ENCODE peak calls at places on chromosomes 6 and 20, in eight cellular contexts. V, E, T, M, R, H, X and Q are unnamed samples. For H3K4me1, the result is how much of the 10 kb centered on the place peaks cover.

GRCh38 chr6:81752084-81752968 is at the start of gene TENT5A:
- DNase-seq in R (peak), V (peak), E (peak), X (peak), M (peak), H (peak), T (peak), Q (peak)

GRCh38 chr6:1379026-1379809 is 10.2 kb upstream of the FOXF2 start:
- DNase-seq in E (no peak), X (no peak), M (no peak), H (no peak), V (no peak), T (peak), R (no peak), Q (no peak)

GRCh38 chr6:5087389-5087788 is 2.2 kb downstream of the PPP1R3G start:
- DNase-seq in H (peak), V (no peak), R (no peak), M (peak), T (no peak), E (peak), X (peak), Q (peak)

GRCh38 chr6:39543117-39543516 is 182.1 kb downstream of the KIF6 start:
- DNase-seq in R (no peak), T (no peak), H (no peak), E (peak), X (peak), V (peak), M (peak), Q (peak)

GRCh38 chr6:27255866-27256265 is 8.4 kb downstream of the PRSS16 start:
- DNase-seq in E (no peak), V (no peak), H (no peak), X (no peak), R (no peak), T (no peak), M (no peak), Q (no peak)

GRCh38 chr6:137802408-137803182 is 64.5 kb upstream of the TNFAIP3 start:
- DNase-seq in M (no peak), T (no peak), E (no peak), V (no peak), X (no peak), H (no peak), R (no peak), Q (no peak)

GRCh38 chr6:106039836-106040592 is 46.1 kb upstream of the PRDM1 start:
- DNase-seq in E (no peak), H (no peak), M (no peak), T (peak), R (no peak), V (no peak), X (no peak), Q (no peak)

GRCh38 chr6:42451595-42452170 is at the start of gene TRERF1:
- DNase-seq in H (peak), T (peak), E (peak), X (peak), R (peak), M (peak), V (peak), Q (peak)

GRCh38 chr6:130020106-130020851 is 1.9 kb downstream of the L3MBTL3 start:
- DNase-seq in V (peak), X (peak), E (peak), R (peak), H (peak), M (peak), T (no peak), Q (no peak)

GRCh38 chr6:45031601-45032000 is 296.5 kb upstream of the RUNX2 start:
- DNase-seq in E (no peak), X (no peak), H (no peak), T (no peak), R (no peak), V (no peak), M (no peak), Q (no peak)

GRCh38 chr6:158631678-158632537 is 12.6 kb downstream of the DYNLT1 start:
- DNase-seq in X (peak), M (peak), V (peak), T (no peak), R (no peak), E (peak), H (peak), Q (peak)

GRCh38 chr6:46555129-46555528 is 63.9 kb upstream of the RCAN2 start:
- DNase-seq in T (no peak), R (no peak), E (no peak), V (no peak), X (no peak), M (no peak), H (no peak), Q (no peak)

GRCh38 chr6:138620630-138621029 is 121.3 kb upstream of the NHSL1 start:
- DNase-seq in X (no peak), R (no peak), V (no peak), H (no peak), M (no peak), E (no peak), T (no peak), Q (no peak)

GRCh38 chr6:143441680-143442359 is 8.7 kb downstream of the ADAT2 start:
- DNase-seq in T (no peak), M (no peak), V (no peak), H (no peak), R (no peak), X (no peak), E (no peak), Q (no peak)

GRCh38 chr6:165987483-165988305 is 180.0 kb downstream of the TBXT start:
- DNase-seq in R (peak), V (peak), H (peak), X (peak), E (peak), M (peak), T (peak), Q (peak)

GRCh38 chr6:15960740-15961629 is 167.9 kb upstream of the MYLIP start:
- DNase-seq in R (no peak), T (no peak), V (no peak), M (no peak), X (no peak), E (no peak), H (no peak), Q (no peak)

GRCh38 chr6:107571354-107571753 is 81.4 kb downstream of the SOBP start:
- DNase-seq in T (no peak), R (no peak), H (no peak), V (no peak), X (no peak), M (no peak), E (no peak), Q (no peak)

GRCh38 chr6:158028876-158029275 is 47.2 kb downstream of the SYNJ2 start:
- DNase-seq in T (no peak), X (peak), V (no peak), R (no peak), H (no peak), M (no peak), E (no peak), Q (no peak)

GRCh38 chr6:56851541-56852248 is 103.2 kb upstream of the BEND6 start:
- DNase-seq in M (peak), E (peak), V (peak), X (no peak), T (peak), R (peak), H (peak), Q (peak)

GRCh38 chr6:116404706-116405105 is 34.0 kb downstream of the DSE start:
- DNase-seq in R (no peak), X (no peak), T (no peak), H (no peak), V (no peak), M (no peak), E (no peak), Q (no peak)

GRCh38 chr20:18144541-18145099 is 7.0 kb downstream of the KAT14 start:
- DNase-seq in H (no peak), T (no peak), R (no peak), V (no peak), E (no peak), M (no peak), X (no peak), Q (no peak)

GRCh38 chr6:21149460-21149859 is 444.1 kb upstream of the SOX4 start:
- DNase-seq in V (no peak), X (no peak), R (no peak), E (no peak), H (no peak), M (no peak), T (no peak), Q (no peak)

GRCh38 chr20:44422083-44422482 is 53.6 kb upstream of the TTPAL start:
- DNase-seq in X (no peak), H (no peak), V (no peak), M (no peak), E (no peak), R (no peak), T (no peak), Q (no peak)

GRCh38 chr6:118660218-118660569 is 8.8 kb upstream of the CEP85L start:
- DNase-seq in H (peak), X (no peak), M (peak), E (no peak), R (peak), V (no peak), T (peak), Q (no peak)

GRCh38 chr6:170247178-170247701 is 43.6 kb downstream of the DLL1 start:
- DNase-seq in R (no peak), X (no peak), T (no peak), E (no peak), H (no peak), V (no peak), M (no peak), Q (peak)

GRCh38 chr6:22027226-22027725 is 269.6 kb downstream of the PRL start:
- DNase-seq in M (no peak), E (no peak), H (no peak), X (no peak), R (no peak), V (no peak), T (no peak), Q (no peak)

GRCh38 chr6:43070028-43070632 is 6.0 kb upstream of the PTK7 start:
- DNase-seq in E (no peak), R (peak), X (no peak), M (no peak), V (no peak), H (no peak), T (peak), Q (no peak)

GRCh38 chr6:164005312-164005711 is 590.8 kb downstream of the QKI start:
- DNase-seq in V (no peak), H (no peak), T (no peak), R (no peak), E (no peak), X (no peak), M (no peak), Q (no peak)

GRCh38 chr20:20658871-20659415 is 53.5 kb downstream of the RALGAPA2 start:
- DNase-seq in T (no peak), X (no peak), E (no peak), M (no peak), V (no peak), H (no peak), R (no peak), Q (no peak)

GRCh38 chr20:44643596-44644383 is 7.7 kb downstream of the ADA start:
- DNase-seq in V (peak), X (peak), R (no peak), M (peak), H (peak), E (peak), T (peak), Q (peak)

GRCh38 chr6:111985202-111985731 is 68.6 kb upstream of the CCN6 start:
- DNase-seq in V (no peak), H (no peak), R (no peak), X (no peak), E (no peak), M (no peak), T (no peak), Q (no peak)

GRCh38 chr20:4483961-4484360 is 237.7 kb upstream of the PRND start:
- DNase-seq in R (no peak), X (no peak), H (no peak), V (no peak), T (no peak), E (no peak), M (no peak), Q (no peak)

GRCh38 chr6:108876929-108877775 is 28.9 kb downstream of the ARMC2 start:
- DNase-seq in X (peak), M (peak), V (peak), T (no peak), R (no peak), H (peak), E (peak), Q (peak)

GRCh38 chr6:142566628-142567396 is 265.0 kb downstream of the ADGRG6 start:
- DNase-seq in X (no peak), T (peak), M (peak), E (no peak), H (peak), V (peak), R (peak), Q (no peak)

GRCh38 chr6:65259080-65259479 is 447.9 kb downstream of the EYS start:
- DNase-seq in R (no peak), H (no peak), T (peak), V (no peak), E (no peak), M (no peak), X (no peak), Q (no peak)
- TF ChIP-seq CTCF in R (peak), H (no peak), T (no peak), V (no peak), E (no peak), M (no peak), X (no peak), Q (no peak)

DNA sequence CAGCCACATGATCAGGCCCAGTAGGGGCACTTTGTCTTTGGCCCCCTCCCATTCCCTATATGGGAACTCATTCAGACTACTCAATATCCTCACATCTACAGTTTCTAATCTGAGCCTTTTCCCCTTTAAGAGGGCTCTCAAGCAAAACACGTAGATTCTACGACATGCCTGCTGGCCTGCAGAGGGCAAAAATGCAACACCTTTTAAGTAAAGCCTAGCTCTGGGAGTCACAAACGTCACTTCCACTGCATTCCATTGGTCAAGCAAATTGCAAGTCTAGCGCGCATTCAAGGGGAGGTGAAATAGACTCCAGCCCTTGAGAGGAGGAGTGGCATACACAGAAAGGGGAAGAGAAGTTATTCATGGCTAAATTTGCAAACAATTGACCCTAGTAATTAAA is 70.6 kb downstream of the CDC40 start:
- DNase-seq in E (no peak), M (no peak), V (no peak), X (no peak), H (no peak), T (no peak), R (no peak), Q (no peak)
- H3K4me1 ChIP-seq in E (under half), M (under half), V (under half), X (under half), H (under half), T (under half), R (under half), Q (under half)

DNA sequence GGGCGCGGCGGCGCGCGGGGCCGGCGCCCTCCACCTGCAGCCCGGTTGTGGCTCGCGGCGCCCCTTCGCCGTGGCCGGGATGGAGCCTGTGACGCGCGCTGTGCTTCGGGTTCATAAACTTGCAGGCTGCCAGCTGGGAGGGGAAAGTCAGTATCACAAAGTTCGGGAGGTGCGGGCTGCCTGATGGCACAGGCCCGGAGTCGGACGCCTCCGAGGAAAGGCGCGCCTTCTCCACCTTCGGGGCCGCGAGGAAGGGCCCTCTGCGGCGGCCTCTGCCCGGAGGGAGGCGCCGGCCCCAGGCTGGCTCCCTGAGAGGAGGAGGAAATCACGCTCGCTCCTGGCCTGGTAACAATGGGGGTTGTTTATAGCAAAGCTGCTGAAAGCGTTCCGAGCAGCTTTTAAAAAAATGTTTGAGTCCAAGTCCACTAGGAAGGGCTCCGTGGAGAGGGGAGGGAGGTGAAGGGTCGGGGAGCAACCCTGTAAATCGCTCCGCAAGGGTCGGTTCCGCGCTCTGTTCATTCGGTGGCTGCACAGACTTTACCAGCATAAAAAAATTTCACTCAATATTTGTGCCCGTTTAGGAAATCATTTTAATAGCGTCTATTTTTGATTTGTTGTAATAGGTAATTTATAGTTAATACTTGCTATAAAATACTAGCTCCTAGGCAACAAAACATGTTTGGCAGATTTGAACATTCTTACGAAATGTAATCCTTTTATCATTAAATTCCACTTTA is 1.0 kb downstream of the AFDN start:
- DNase-seq in V (peak), H (peak), R (peak), T (peak), X (peak), M (peak), E (peak), Q (peak)
- TF ChIP-seq CTCF in V (no peak), H (no peak), R (peak), T (no peak), X (peak), M (no peak), E (no peak), Q (peak)

GRCh38 chr6:90315354-90315960 is 18.8 kb upstream of the BACH2 start:
- DNase-seq in V (no peak), E (no peak), T (no peak), X (no peak), M (no peak), R (no peak), H (no peak), Q (no peak)

GRCh38 chr6:90305800-90306448 is 9.3 kb upstream of the BACH2 start:
- DNase-seq in H (no peak), E (no peak), X (no peak), T (no peak), R (no peak), M (no peak), V (no peak), Q (no peak)

GRCh38 chr6:90314516-90314915 is 17.9 kb upstream of the BACH2 start:
- DNase-seq in T (no peak), V (no peak), X (no peak), E (no peak), R (no peak), H (no peak), M (no peak), Q (no peak)

DNA sequence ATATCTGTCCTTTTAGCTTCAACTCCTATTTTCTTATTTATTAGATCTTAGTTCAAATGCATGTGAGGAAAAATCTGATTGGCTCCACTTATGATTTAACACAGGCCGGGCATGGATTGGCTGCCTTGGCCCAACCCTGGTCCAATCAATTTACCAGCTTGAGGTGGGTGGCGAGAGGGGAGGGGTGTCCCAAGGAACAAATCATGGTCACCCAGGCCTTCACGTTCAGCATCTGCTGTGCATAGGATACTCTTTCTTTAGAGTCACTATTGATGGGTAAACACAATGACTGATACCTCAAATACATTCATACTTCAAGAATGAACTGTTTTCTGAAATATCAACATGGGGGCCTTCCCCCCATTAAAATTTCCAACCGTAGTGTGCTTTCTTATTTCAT is 14.9 kb upstream of the BACH2 start:
- DNase-seq in V (no peak), H (no peak), R (no peak), E (no peak), T (no peak), X (no peak), M (no peak), Q (no peak)
- H3K4me1 ChIP-seq in V (under half), H (under half), R (under half), E (under half), T (under half), X (under half), M (under half), Q (under half)

GRCh38 chr6:113258771-113259170 is 598.4 kb upstream of the MARCKS start:
- DNase-seq in R (no peak), H (no peak), V (no peak), T (no peak), M (no peak), E (no peak), X (no peak), Q (no peak)
- TF ChIP-seq CTCF in R (no peak), H (no peak), V (no peak), T (no peak), M (no peak), E (no peak), X (no peak), Q (no peak)

DNA sequence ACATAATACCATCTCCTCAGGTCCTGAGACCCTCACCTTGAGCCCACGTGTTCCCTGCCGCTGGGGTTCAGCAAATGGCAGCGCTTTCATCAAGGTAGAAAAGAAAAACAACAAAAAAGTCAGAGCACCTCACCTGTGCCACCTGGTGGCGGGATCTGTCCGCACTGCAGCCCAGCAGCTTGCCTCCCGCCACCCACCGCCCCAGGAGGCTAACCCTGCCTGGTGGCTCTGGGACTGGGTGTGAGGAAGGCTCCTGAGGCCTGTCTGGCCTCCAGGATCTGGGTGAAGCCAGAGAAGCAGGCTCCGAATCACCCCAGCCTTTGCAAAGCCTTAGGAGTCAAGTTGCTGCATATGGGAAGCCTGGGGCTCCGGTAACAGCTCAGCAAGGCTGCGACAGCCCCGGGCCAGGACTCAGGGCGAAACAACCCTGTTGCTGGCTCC is 270.8 kb downstream of the BMP7 start:
- DNase-seq in M (no peak), E (no peak), X (no peak), T (peak), R (peak), V (no peak), H (peak), Q (no peak)
- H3K4me1 ChIP-seq in M (under half), E (under half), X (under half), T (under half), R (under half), V (under half), H (under half), Q (under half)